ENCODE peak calls at places on chromosomes 1 and 21, in seven cellular contexts. B, P, J, D, U, S and I are unnamed samples.

GRCh38 chr1:69221492-69221990 is 346.2 kb upstream of the LRRC7 start:
- DNase-seq in J (no peak), D (no peak), P (no peak), S (no peak), B (no peak), U (no peak), I (no peak)

GRCh38 chr1:112673589-112674439 is 645 bp upstream of the MOV10 start:
- DNase-seq in S (no peak), J (peak), P (peak), U (no peak), B (no peak), D (peak), I (peak)

GRCh38 chr1:37673920-37674319 is 18.4 kb upstream of the CDCA8 start:
- DNase-seq in D (no peak), P (no peak), S (no peak), J (no peak), U (no peak), B (peak), I (no peak)

GRCh38 chr1:86823821-86824500 is 90.0 kb downstream of the SELENOF start:
- DNase-seq in D (no peak), B (no peak), U (no peak), P (no peak), J (no peak), S (no peak), I (no peak)

GRCh38 chr1:63794927-63795326 is 21.1 kb downstream of the ROR1 start:
- DNase-seq in S (peak), J (no peak), P (peak), B (no peak), U (no peak), D (no peak), I (no peak)

GRCh38 chr1:116565222-116565621 is 5.6 kb downstream of the CD58 start:
- DNase-seq in U (no peak), P (no peak), J (no peak), D (no peak), S (no peak), B (no peak), I (no peak)

GRCh38 chr1:110003747-110004428 is 19.3 kb downstream of the AHCYL1 start:
- DNase-seq in B (peak), P (peak), U (peak), J (peak), S (peak), D (peak), I (peak)

GRCh38 chr21:41589131-41589530 is 81.2 kb upstream of the TMPRSS2 start:
- DNase-seq in S (no peak), P (no peak), D (no peak), B (no peak), U (no peak), J (no peak), I (no peak)

GRCh38 chr1:213120386-213120785 is 69.3 kb downstream of the RPS6KC1 start:
- DNase-seq in B (no peak), J (no peak), D (no peak), S (no peak), U (no peak), P (no peak), I (no peak)

GRCh38 chr1:65483993-65484754 is 63.7 kb downstream of the LEPR start:
- DNase-seq in B (no peak), U (no peak), S (no peak), J (no peak), P (no peak), D (no peak), I (peak)

GRCh38 chr1:224851210-224851849 is 78.1 kb upstream of the DNAH14 start:
- DNase-seq in P (peak), D (peak), J (no peak), S (peak), B (peak), U (peak), I (peak)

GRCh38 chr1:226569879-226570547 is 21.4 kb downstream of the STUM start:
- DNase-seq in J (no peak), P (no peak), U (no peak), D (peak), B (no peak), S (no peak), I (no peak)

GRCh38 chr1:184788970-184789369 is 34.3 kb upstream of the EDEM3 start:
- DNase-seq in P (no peak), D (no peak), B (no peak), S (no peak), U (no peak), J (no peak), I (no peak)

GRCh38 chr1:22738522-22738921 is 27.9 kb downstream of the EPHB2 start:
- DNase-seq in J (no peak), B (no peak), D (no peak), U (no peak), S (no peak), P (no peak), I (no peak)

GRCh38 chr1:41957568-41957967 is 38.8 kb upstream of the HIVEP3 start:
- DNase-seq in B (no peak), S (no peak), P (peak), J (no peak), D (no peak), U (no peak), I (peak)

GRCh38 chr1:94384485-94385353 is 33.5 kb upstream of the ABCD3 start:
- DNase-seq in B (no peak), D (no peak), S (peak), U (no peak), J (no peak), P (no peak), I (peak)

GRCh38 chr1:182149411-182149965 is 88.0 kb upstream of the ZNF648 start:
- DNase-seq in D (peak), J (no peak), S (peak), U (peak), B (peak), P (peak), I (peak)

GRCh38 chr1:38152351-38153082 is 105.9 kb upstream of the POU3F1 start:
- DNase-seq in D (peak), J (no peak), B (no peak), U (no peak), S (no peak), P (no peak), I (peak)

GRCh38 chr1:225155555-225155954 is 226.1 kb downstream of the DNAH14 start:
- DNase-seq in J (no peak), P (no peak), D (no peak), S (no peak), B (no peak), U (no peak), I (no peak)

GRCh38 chr1:36653850-36654249 is 171.1 kb upstream of the CSF3R start:
- DNase-seq in D (no peak), J (no peak), U (no peak), S (no peak), P (no peak), B (no peak), I (no peak)

GRCh38 chr1:155989992-155990325 is 11.6 kb upstream of the ARHGEF2 start:
- DNase-seq in S (no peak), P (no peak), J (no peak), B (no peak), D (peak), U (no peak), I (no peak)

GRCh38 chr1:62241357-62242131 is 46.9 kb downstream of the L1TD1 start:
- DNase-seq in S (peak), B (no peak), D (no peak), P (no peak), J (no peak), U (no peak), I (peak)

DNA sequence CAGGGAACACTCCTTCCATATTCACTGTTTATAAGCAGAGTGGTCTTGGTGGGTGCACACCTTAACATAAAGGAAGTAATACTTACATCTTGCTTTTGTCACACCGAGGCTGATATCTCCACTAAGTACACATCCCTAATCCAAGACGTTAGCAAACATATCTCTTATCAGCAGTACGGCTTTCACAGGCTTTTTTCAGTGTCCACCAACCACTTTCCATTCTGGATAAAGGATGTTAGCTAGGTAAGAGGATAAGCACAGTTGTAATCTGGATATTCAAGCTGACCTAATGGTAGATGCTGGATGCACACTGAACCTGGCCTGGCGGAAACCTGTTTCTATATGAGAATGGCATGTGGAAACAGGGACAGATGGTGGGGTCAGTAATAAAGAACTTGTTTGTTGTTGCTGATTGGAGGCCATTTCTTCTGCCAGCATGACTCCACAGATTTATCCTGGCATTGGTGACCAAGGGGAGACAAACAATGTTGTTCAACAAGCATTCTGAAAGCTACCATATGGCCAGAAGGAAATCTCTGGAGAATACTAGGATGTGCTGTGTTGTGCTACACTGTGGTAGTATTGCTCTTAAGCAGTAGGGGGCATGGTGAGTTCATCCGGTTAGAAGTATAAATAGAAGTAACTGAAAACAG is 416.4 kb downstream of the PTBP2 start:
- DNase-seq in S (no peak), J (no peak), U (no peak), D (peak), P (peak), B (no peak), I (peak)
- TF ChIP-seq CTCF in S (peak), J (peak), U (peak), D (peak), P (peak), B (no peak), I (peak)

GRCh38 chr1:90802622-90803021 is 85.5 kb upstream of the BARHL2 start:
- DNase-seq in P (no peak), S (no peak), B (no peak), U (no peak), J (no peak), D (no peak), I (no peak)

GRCh38 chr1:90795396-90795795 is 78.3 kb upstream of the BARHL2 start:
- DNase-seq in P (no peak), B (no peak), D (no peak), S (no peak), U (no peak), J (no peak), I (no peak)

GRCh38 chr1:90798883-90799282 is 81.8 kb upstream of the BARHL2 start:
- DNase-seq in B (no peak), P (no peak), J (no peak), U (no peak), S (no peak), D (no peak), I (no peak)

GRCh38 chr1:90800012-90800717 is 83.1 kb upstream of the BARHL2 start:
- DNase-seq in B (no peak), J (no peak), S (no peak), U (no peak), P (no peak), D (no peak), I (no peak)
- TF ChIP-seq CTCF in B (no peak), J (no peak), S (no peak), U (no peak), P (no peak), D (no peak), I (no peak)

DNA sequence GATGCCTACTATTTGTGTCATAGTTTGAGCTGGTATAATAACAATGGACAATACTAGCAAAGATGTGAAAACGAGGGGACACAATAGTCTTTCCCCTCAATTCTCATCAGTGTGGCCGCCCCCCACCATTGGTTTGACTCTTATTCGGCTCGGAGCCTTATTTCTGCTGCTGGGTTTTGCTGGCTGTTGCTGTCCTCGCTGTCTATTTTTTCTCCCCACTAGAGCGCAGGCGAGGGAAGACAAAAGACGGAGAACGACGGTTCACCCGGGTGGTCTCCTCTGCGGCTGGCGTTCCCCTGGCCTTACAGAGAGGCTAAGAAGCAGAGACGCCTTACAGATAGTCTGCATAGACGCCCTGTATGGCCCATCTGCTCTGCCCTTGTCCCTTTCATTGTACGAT is 19.4 kb downstream of the CLIC6 start:
- DNase-seq in P (peak), U (no peak), D (no peak), B (no peak), J (no peak), S (no peak), I (no peak)
- TF ChIP-seq CTCF in P (no peak), U (peak), D (no peak), B (no peak), J (no peak), S (no peak), I (no peak)

GRCh38 chr1:81317191-81317590 is 483.5 kb upstream of the ADGRL2 start:
- DNase-seq in D (no peak), U (no peak), P (no peak), J (no peak), B (no peak), S (no peak), I (no peak)

GRCh38 chr1:81313289-81313688 is 487.4 kb upstream of the ADGRL2 start:
- DNase-seq in S (no peak), P (no peak), U (no peak), J (no peak), B (no peak), D (no peak), I (no peak)

GRCh38 chr1:81314497-81314896 is 486.2 kb upstream of the ADGRL2 start:
- DNase-seq in U (no peak), S (no peak), P (no peak), D (no peak), J (no peak), B (no peak), I (no peak)

GRCh38 chr1:81312272-81312754 is 488.4 kb upstream of the ADGRL2 start:
- DNase-seq in P (no peak), S (no peak), B (no peak), U (no peak), J (no peak), D (no peak), I (no peak)
- TF ChIP-seq CTCF in P (no peak), S (no peak), B (no peak), U (no peak), J (no peak), D (no peak), I (no peak)

GRCh38 chr21:25639922-25640670 is 1.0 kb downstream of the JAM2 start:
- DNase-seq in U (no peak), S (no peak), B (no peak), P (no peak), J (no peak), D (peak), I (peak)
- TF ChIP-seq CTCF in U (no peak), S (no peak), B (no peak), P (no peak), J (no peak), D (no peak), I (no peak)